ENCODE peak calls at places on chromosomes 13 and 19, in four cellular contexts. One of them, this sample, is unnamed.
A peak's percentile ranks its signal among the peaks of the same experiment; 100 is the strongest.

GRCh38 chr19:14383898-14384669 is 2.8 kb downstream of the ADGRE5 start:
- DNase-seq in naive thymus-derived CD4-positive, alpha-beta T cell: no peak
- DNase-seq in neuronal stem cell: no peak
- DNase-seq in frontal cortex: peak; percentile 5
- DNase-seq in this sample: no peak

GRCh38 chr13:113555141-113555540 is 29.4 kb upstream of the TFDP1 start:
- DNase-seq in neuronal stem cell: no peak
- DNase-seq in frontal cortex: no peak
- DNase-seq in naive thymus-derived CD4-positive, alpha-beta T cell: no peak
- DNase-seq in this sample: no peak

GRCh38 chr19:35901055-35901644 is 810 bp upstream of the NFKBID start:
- DNase-seq in neuronal stem cell: no peak
- DNase-seq in frontal cortex: no peak
- DNase-seq in naive thymus-derived CD4-positive, alpha-beta T cell: no peak
- DNase-seq in this sample: no peak

GRCh38 chr19:7986321-7987083 is 18.9 kb downstream of the ELAVL1 start:
- DNase-seq in naive thymus-derived CD4-positive, alpha-beta T cell: no peak
- DNase-seq in neuronal stem cell: no peak
- DNase-seq in frontal cortex: no peak
- DNase-seq in this sample: no peak

GRCh38 chr13:105638446-105638845 is 897.0 kb downstream of the EFNB2 start:
- DNase-seq in frontal cortex: no peak
- DNase-seq in naive thymus-derived CD4-positive, alpha-beta T cell: no peak
- DNase-seq in neuronal stem cell: no peak
- DNase-seq in this sample: no peak

GRCh38 chr19:41511628-41512027 is 64.3 kb upstream of the CEACAM21 start:
- DNase-seq in naive thymus-derived CD4-positive, alpha-beta T cell: no peak
- DNase-seq in neuronal stem cell: no peak
- DNase-seq in frontal cortex: no peak
- DNase-seq in this sample: no peak

GRCh38 chr13:43206858-43207257 is 183.5 kb downstream of the DNAJC15 start:
- DNase-seq in naive thymus-derived CD4-positive, alpha-beta T cell: no peak
- DNase-seq in neuronal stem cell: no peak
- DNase-seq in frontal cortex: no peak
- DNase-seq in this sample: no peak

GRCh38 chr19:39497850-39498261 is 891 bp upstream of the DLL3 start:
- DNase-seq in frontal cortex: no peak
- DNase-seq in naive thymus-derived CD4-positive, alpha-beta T cell: no peak
- DNase-seq in neuronal stem cell: peak; percentile 60
- DNase-seq in this sample: no peak

GRCh38 chr13:75417647-75418046 is 64.3 kb downstream of the TBC1D4 start:
- DNase-seq in neuronal stem cell: no peak
- DNase-seq in naive thymus-derived CD4-positive, alpha-beta T cell: no peak
- DNase-seq in frontal cortex: no peak
- DNase-seq in this sample: no peak

GRCh38 chr13:45441633-45442032 is 23.1 kb upstream of the COG3 start:
- DNase-seq in naive thymus-derived CD4-positive, alpha-beta T cell: no peak
- DNase-seq in neuronal stem cell: no peak
- DNase-seq in frontal cortex: no peak
- DNase-seq in this sample: no peak

GRCh38 chr19:31725051-31725450 is 375.8 kb upstream of the TSHZ3 start:
- DNase-seq in naive thymus-derived CD4-positive, alpha-beta T cell: no peak
- DNase-seq in frontal cortex: no peak
- DNase-seq in neuronal stem cell: no peak
- DNase-seq in this sample: no peak

GRCh38 chr19:46229442-46229841 is at the start of gene IGFL1:
- DNase-seq in neuronal stem cell: no peak
- DNase-seq in naive thymus-derived CD4-positive, alpha-beta T cell: no peak
- DNase-seq in frontal cortex: no peak
- DNase-seq in this sample: no peak

GRCh38 chr13:35818577-35819165 is 312.5 kb downstream of the DCLK1 start:
- DNase-seq in neuronal stem cell: peak; percentile 20
- DNase-seq in naive thymus-derived CD4-positive, alpha-beta T cell: no peak
- DNase-seq in frontal cortex: no peak
- DNase-seq in this sample: no peak

GRCh38 chr13:97122381-97122996 is 99.6 kb upstream of the MBNL2 start:
- DNase-seq in naive thymus-derived CD4-positive, alpha-beta T cell: no peak
- DNase-seq in frontal cortex: no peak
- DNase-seq in neuronal stem cell: no peak
- DNase-seq in this sample: no peak

GRCh38 chr13:108917581-108917980 is 288.2 kb downstream of the MYO16 start:
- DNase-seq in naive thymus-derived CD4-positive, alpha-beta T cell: no peak
- DNase-seq in frontal cortex: no peak
- DNase-seq in neuronal stem cell: no peak
- DNase-seq in this sample: no peak

GRCh38 chr19:46035546-46035945 is 5.3 kb downstream of the IGFL4 start:
- DNase-seq in neuronal stem cell: no peak
- DNase-seq in frontal cortex: no peak
- DNase-seq in naive thymus-derived CD4-positive, alpha-beta T cell: no peak
- DNase-seq in this sample: no peak

GRCh38 chr13:112768795-112769411 is 79.1 kb downstream of the ATP11A start:
- DNase-seq in frontal cortex: no peak
- DNase-seq in naive thymus-derived CD4-positive, alpha-beta T cell: no peak
- DNase-seq in neuronal stem cell: no peak
- DNase-seq in this sample: no peak

GRCh38 chr13:53100394-53101063 is 71.9 kb downstream of the OLFM4 start:
- DNase-seq in neuronal stem cell: no peak
- DNase-seq in frontal cortex: no peak
- DNase-seq in naive thymus-derived CD4-positive, alpha-beta T cell: no peak
- DNase-seq in this sample: no peak

GRCh38 chr13:107497661-107498060 is 717.7 kb downstream of the LIG4 start:
- DNase-seq in frontal cortex: no peak
- DNase-seq in neuronal stem cell: no peak
- DNase-seq in naive thymus-derived CD4-positive, alpha-beta T cell: no peak
- DNase-seq in this sample: no peak

GRCh38 chr13:90415902-90416301 is 931.6 kb upstream of the MIR17HG start:
- DNase-seq in frontal cortex: no peak
- DNase-seq in neuronal stem cell: no peak
- DNase-seq in naive thymus-derived CD4-positive, alpha-beta T cell: no peak
- DNase-seq in this sample: no peak

GRCh38 chr13:107222619-107223018 is 654.7 kb upstream of the ARGLU1 start:
- DNase-seq in naive thymus-derived CD4-positive, alpha-beta T cell: no peak
- DNase-seq in neuronal stem cell: no peak
- DNase-seq in frontal cortex: no peak
- DNase-seq in this sample: no peak

GRCh38 chr13:41985788-41986508 is 25.0 kb upstream of the VWA8 start:
- DNase-seq in neuronal stem cell: no peak
- DNase-seq in frontal cortex: no peak
- DNase-seq in naive thymus-derived CD4-positive, alpha-beta T cell: no peak
- DNase-seq in this sample: no peak

GRCh38 chr13:95627590-95627989 is 16.9 kb downstream of the DZIP1 start:
- DNase-seq in neuronal stem cell: no peak
- DNase-seq in naive thymus-derived CD4-positive, alpha-beta T cell: no peak
- DNase-seq in frontal cortex: no peak
- DNase-seq in this sample: no peak

GRCh38 chr19:39731685-39732084 is 6.1 kb downstream of the CLC start:
- DNase-seq in frontal cortex: no peak
- DNase-seq in naive thymus-derived CD4-positive, alpha-beta T cell: no peak
- DNase-seq in neuronal stem cell: no peak
- DNase-seq in this sample: no peak

GRCh38 chr19:17357724-17358123 is 19.4 kb downstream of the PLVAP start:
- DNase-seq in neuronal stem cell: no peak
- DNase-seq in frontal cortex: no peak
- DNase-seq in naive thymus-derived CD4-positive, alpha-beta T cell: no peak
- DNase-seq in this sample: no peak

GRCh38 chr13:30107536-30108136 is 199.7 kb downstream of the KATNAL1 start:
- DNase-seq in naive thymus-derived CD4-positive, alpha-beta T cell: no peak
- DNase-seq in frontal cortex: no peak
- DNase-seq in neuronal stem cell: no peak
- DNase-seq in this sample: no peak

GRCh38 chr19:54470991-54471782 is 1.9 kb downstream of the CDC42EP5 start:
- DNase-seq in frontal cortex: peak; percentile 65
- DNase-seq in naive thymus-derived CD4-positive, alpha-beta T cell: no peak
- DNase-seq in neuronal stem cell: no peak
- DNase-seq in this sample: peak; percentile 40

GRCh38 chr13:43251967-43252366 is 228.6 kb downstream of the DNAJC15 start:
- DNase-seq in naive thymus-derived CD4-positive, alpha-beta T cell: no peak
- DNase-seq in frontal cortex: no peak
- DNase-seq in neuronal stem cell: no peak
- DNase-seq in this sample: no peak

GRCh38 chr13:80630685-80631121 is 289.8 kb upstream of the SPRY2 start:
- DNase-seq in frontal cortex: no peak
- DNase-seq in naive thymus-derived CD4-positive, alpha-beta T cell: no peak
- DNase-seq in neuronal stem cell: no peak
- DNase-seq in this sample: no peak

GRCh38 chr13:113928701-113929627 is 44.9 kb downstream of the C13orf46 start:
- DNase-seq in neuronal stem cell: no peak
- DNase-seq in frontal cortex: peak; percentile 57
- DNase-seq in naive thymus-derived CD4-positive, alpha-beta T cell: no peak
- DNase-seq in this sample: no peak

GRCh38 chr13:70816853-70817252 is 708.6 kb upstream of the KLHL1 start:
- DNase-seq in naive thymus-derived CD4-positive, alpha-beta T cell: no peak
- DNase-seq in frontal cortex: no peak
- DNase-seq in neuronal stem cell: no peak
- DNase-seq in this sample: no peak

GRCh38 chr13:104571161-104571889 is 1505.1 kb upstream of the SLC10A2 start:
- DNase-seq in naive thymus-derived CD4-positive, alpha-beta T cell: no peak
- DNase-seq in neuronal stem cell: peak; percentile 51
- DNase-seq in frontal cortex: peak; percentile 9
- DNase-seq in this sample: no peak

GRCh38 chr13:34547929-34548328 is 394.1 kb upstream of the NBEA start:
- DNase-seq in frontal cortex: no peak
- DNase-seq in neuronal stem cell: no peak
- DNase-seq in naive thymus-derived CD4-positive, alpha-beta T cell: no peak
- DNase-seq in this sample: no peak

GRCh38 chr13:68982961-68983619 is 1124.5 kb upstream of the ATXN8OS start:
- DNase-seq in naive thymus-derived CD4-positive, alpha-beta T cell: no peak
- DNase-seq in frontal cortex: no peak
- DNase-seq in neuronal stem cell: no peak
- DNase-seq in this sample: no peak

GRCh38 chr19:8401981-8402411 is 11.1 kb upstream of the MARCHF2 start:
- DNase-seq in neuronal stem cell: no peak
- DNase-seq in naive thymus-derived CD4-positive, alpha-beta T cell: no peak
- DNase-seq in frontal cortex: no peak
- DNase-seq in this sample: no peak

This sample was measured in 8988T.